ENCODE peak calls at places on chromosomes 11 and 22, in ten cellular contexts. U is HL-60, V is ovary, L is coronary artery, M is tibial nerve, H is neural progenitor cell, E is upper lobe of right lung, J is RWPE1, G is AG04450, A is spleen. W is an unnamed sample.

GRCh38 chr22:43222281-43222680 is 35.3 kb upstream of the TTLL12 start:
- DNase-seq in U (no peak), V (peak), L (no peak), M (no peak), H (no peak), E (no peak), J (no peak), G (no peak), A (peak), W (peak)

GRCh38 chr11:62353841-62354240 is 16.6 kb downstream of the ASRGL1 start:
- DNase-seq in U (no peak), V (no peak), L (no peak), M (no peak), H (no peak), E (no peak), J (no peak), G (no peak), A (no peak), W (no peak)

GRCh38 chr22:50062509-50063135 is 4.5 kb upstream of the TTLL8 start:
- DNase-seq in U (no peak), V (no peak), L (no peak), M (no peak), H (no peak), E (no peak), J (no peak), G (no peak), A (no peak), W (no peak)

GRCh38 chr11:108117746-108118371 is 3.5 kb upstream of the ACAT1 start:
- DNase-seq in U (no peak), V (no peak), L (no peak), M (no peak), H (peak), E (no peak), J (peak), G (peak), A (no peak), W (no peak)

GRCh38 chr11:3747704-3748103 is 49.6 kb downstream of the NUP98 start:
- DNase-seq in U (peak), V (no peak), L (no peak), M (no peak), H (no peak), E (no peak), J (peak), G (peak), A (no peak), W (no peak)

GRCh38 chr22:44410396-44411056 is 87.5 kb downstream of the RTL6 start:
- DNase-seq in U (no peak), V (peak), L (no peak), M (no peak), H (no peak), E (peak), J (no peak), G (no peak), A (peak), W (no peak)

GRCh38 chr22:30733081-30733680 is 38.5 kb downstream of the OSBP2 start:
- DNase-seq in U (no peak), V (no peak), L (no peak), M (no peak), H (no peak), E (no peak), J (no peak), G (peak), A (no peak), W (peak)

GRCh38 chr22:17047656-17048055 is 37.1 kb upstream of the IL17RA start:
- DNase-seq in U (peak), V (no peak), L (no peak), M (no peak), H (no peak), E (no peak), J (no peak), G (no peak), A (no peak), W (no peak)

GRCh38 chr11:70445605-70446004 is 47.3 kb downstream of the CTTN start:
- DNase-seq in U (no peak), V (no peak), L (no peak), M (no peak), H (no peak), E (peak), J (no peak), G (no peak), A (peak), W (peak)

GRCh38 chr11:23123766-23124165 is 263.5 kb upstream of the CCDC179 start:
- DNase-seq in U (no peak), V (no peak), L (no peak), M (no peak), H (no peak), E (no peak), J (no peak), G (no peak), A (no peak), W (no peak)

DNA sequence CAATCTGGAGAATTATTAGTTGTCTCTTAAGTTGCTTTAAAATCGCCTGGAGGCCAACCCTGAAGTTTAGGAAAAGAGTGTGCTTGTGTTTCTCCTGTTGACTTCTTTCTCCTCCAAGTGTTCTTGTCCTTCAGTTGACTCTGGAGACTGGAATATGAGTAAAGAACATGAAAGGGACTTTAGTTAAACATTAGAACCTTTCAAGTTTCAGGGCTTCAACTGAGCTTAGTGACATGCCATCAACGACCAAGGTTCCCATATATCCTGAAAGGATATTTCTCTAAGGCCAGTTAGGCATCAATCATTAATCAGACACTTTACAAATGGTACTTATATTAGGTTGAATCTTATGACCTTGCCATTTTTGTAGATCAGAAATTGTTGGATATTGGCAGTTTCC is 70.0 kb downstream of the ZNRF3 start:
- DNase-seq in U (no peak), V (no peak), L (no peak), M (no peak), H (no peak), E (no peak), J (no peak), G (no peak), A (no peak), W (no peak)
- H3K27ac ChIP-seq in U (no peak), V (no peak), L (no peak), M (peak), H (no peak), E (no peak), J (no peak), G (no peak), A (no peak), W (peak)

GRCh38 chr11:15266999-15267398 is 152.3 kb downstream of the INSC start:
- DNase-seq in U (no peak), V (no peak), L (no peak), M (no peak), H (no peak), E (no peak), J (no peak), G (no peak), A (no peak), W (no peak)

DNA sequence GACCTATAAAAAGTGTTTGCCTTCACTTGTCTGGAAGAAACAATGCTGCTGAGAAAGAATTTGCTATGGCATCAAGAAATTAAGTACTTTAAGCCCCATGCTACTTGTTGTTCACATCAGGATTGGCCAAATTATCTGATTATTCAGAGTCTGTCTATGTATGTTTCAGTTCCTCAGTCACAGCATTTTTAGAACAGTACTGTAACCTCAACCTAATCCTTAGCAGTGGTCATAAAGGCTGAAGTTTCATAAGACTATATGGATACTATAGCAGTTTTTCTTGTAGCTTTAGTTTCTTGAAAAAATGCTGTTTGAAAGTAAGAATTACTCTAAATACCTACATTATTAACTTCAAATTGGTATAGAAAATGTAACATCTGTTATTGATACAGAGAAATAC is 153.9 kb downstream of the INSC start:
- DNase-seq in U (no peak), V (no peak), L (no peak), M (no peak), H (no peak), E (no peak), J (no peak), G (no peak), A (no peak), W (no peak)
- H3K27ac ChIP-seq in U (no peak), V (no peak), L (no peak), M (no peak), H (no peak), E (no peak), J (no peak), G (no peak), A (no peak), W (no peak)

DNA sequence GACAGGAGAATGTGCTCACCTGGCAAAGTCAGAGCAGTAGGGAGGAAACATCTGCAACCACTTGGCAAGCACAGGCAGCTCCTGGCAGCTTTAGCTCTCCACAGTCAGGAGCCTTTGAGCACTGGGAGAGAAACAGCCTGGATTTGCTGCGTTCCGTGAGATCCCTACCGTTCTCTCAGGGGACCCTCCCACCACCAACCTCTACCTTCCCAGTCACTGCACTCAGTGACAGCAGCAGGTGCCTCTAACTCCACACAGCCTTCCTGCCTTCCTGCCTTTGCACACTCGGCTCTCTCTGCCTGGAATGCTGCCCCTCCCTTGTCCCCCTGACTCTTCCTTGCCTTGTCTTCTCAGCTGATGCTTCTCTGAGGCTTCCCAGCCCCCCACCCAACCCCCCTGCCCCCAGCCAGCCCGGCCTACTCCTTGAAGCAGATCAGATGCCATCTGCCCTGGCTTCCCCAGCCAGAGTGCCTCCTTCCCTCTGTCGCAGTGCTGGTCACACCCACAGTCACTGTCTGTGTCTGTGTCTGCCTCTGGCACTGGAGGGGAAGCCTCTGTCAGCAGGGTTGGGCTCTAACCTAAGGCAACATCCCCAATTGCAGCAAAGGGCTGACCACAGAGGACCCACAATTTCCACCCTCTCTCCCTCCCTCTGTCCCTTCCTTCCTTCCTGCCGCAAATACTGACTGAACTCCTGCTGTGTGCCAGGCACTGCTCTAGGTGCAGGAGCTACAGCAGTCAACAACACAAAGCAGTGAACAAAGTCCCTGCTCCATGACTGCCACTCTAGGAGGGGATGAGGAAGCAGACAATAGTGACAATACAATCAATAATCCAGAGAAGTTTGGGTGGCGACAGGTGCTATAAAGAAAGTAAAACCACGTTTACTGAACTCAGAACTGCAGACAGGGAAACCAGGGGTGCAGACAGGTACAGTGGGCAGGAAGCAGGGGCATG is 14.8 kb upstream of the TSKU start:
- DNase-seq in U (peak), V (peak), L (no peak), M (no peak), H (no peak), E (peak), J (no peak), G (no peak), A (peak), W (peak)
- H3K27ac ChIP-seq in U (peak), V (no peak), L (peak), M (peak), H (no peak), E (peak), J (peak), G (no peak), A (peak), W (no peak)

GRCh38 chr11:79244805-79245197 is 196.0 kb downstream of the TENM4 start:
- DNase-seq in U (no peak), V (no peak), L (peak), M (no peak), H (no peak), E (no peak), J (no peak), G (no peak), A (no peak), W (no peak)
- H3K27ac ChIP-seq in U (no peak), V (peak), L (peak), M (peak), H (no peak), E (no peak), J (peak), G (peak), A (no peak), W (peak)

GRCh38 chr22:41382610-41383009 is 868 bp downstream of the TEF start:
- DNase-seq in U (no peak), V (peak), L (no peak), M (no peak), H (no peak), E (no peak), J (no peak), G (no peak), A (no peak), W (peak)

GRCh38 chr22:41382098-41382578 is 396 bp downstream of the TEF start:
- DNase-seq in U (no peak), V (peak), L (peak), M (peak), H (peak), E (peak), J (peak), G (no peak), A (no peak), W (peak)

GRCh38 chr22:41381329-41382097 is at the start of gene TEF:
- DNase-seq in U (peak), V (peak), L (peak), M (peak), H (peak), E (peak), J (peak), G (peak), A (peak), W (peak)

GRCh38 chr22:41383085-41383484 is 1.3 kb downstream of the TEF start:
- DNase-seq in U (no peak), V (no peak), L (no peak), M (no peak), H (no peak), E (no peak), J (no peak), G (no peak), A (no peak), W (no peak)

GRCh38 chr22:41387341-41387740 is 5.6 kb downstream of the TEF start:
- DNase-seq in U (no peak), V (no peak), L (no peak), M (no peak), H (no peak), E (no peak), J (no peak), G (no peak), A (no peak), W (no peak)
- H3K27ac ChIP-seq in U (no peak), V (no peak), L (no peak), M (peak), H (no peak), E (no peak), J (peak), G (no peak), A (no peak), W (no peak)

GRCh38 chr11:57547854-57548377 is 10.5 kb downstream of the SMTNL1 start:
- DNase-seq in U (no peak), V (peak), L (no peak), M (no peak), H (no peak), E (no peak), J (no peak), G (no peak), A (no peak), W (no peak)

GRCh38 chr11:57552479-57552878 is 15.0 kb downstream of the UBE2L6 start:
- DNase-seq in U (no peak), V (no peak), L (no peak), M (no peak), H (no peak), E (no peak), J (no peak), G (no peak), A (no peak), W (no peak)

GRCh38 chr11:57546869-57547518 is 9.6 kb downstream of the SMTNL1 start:
- DNase-seq in U (no peak), V (no peak), L (no peak), M (no peak), H (peak), E (peak), J (no peak), G (no peak), A (no peak), W (no peak)

GRCh38 chr11:57551941-57552340 is 14.5 kb downstream of the SMTNL1 start:
- DNase-seq in U (no peak), V (no peak), L (no peak), M (no peak), H (no peak), E (no peak), J (no peak), G (no peak), A (no peak), W (no peak)

GRCh38 chr11:57549983-57550382 is 12.6 kb downstream of the SMTNL1 start:
- DNase-seq in U (no peak), V (peak), L (no peak), M (no peak), H (no peak), E (no peak), J (no peak), G (no peak), A (no peak), W (no peak)
- H3K27ac ChIP-seq in U (no peak), V (no peak), L (no peak), M (no peak), H (no peak), E (no peak), J (no peak), G (no peak), A (no peak), W (no peak)

GRCh38 chr11:116849491-116849890 is 12.1 kb upstream of the APOA1 start:
- DNase-seq in U (no peak), V (no peak), L (no peak), M (no peak), H (no peak), E (no peak), J (no peak), G (no peak), A (no peak), W (no peak)

GRCh38 chr11:116849060-116849459 is 11.6 kb upstream of the APOA1 start:
- DNase-seq in U (no peak), V (no peak), L (no peak), M (no peak), H (no peak), E (no peak), J (no peak), G (no peak), A (no peak), W (no peak)

GRCh38 chr11:116853461-116854073 is 16.1 kb upstream of the APOA1 start:
- DNase-seq in U (peak), V (no peak), L (no peak), M (no peak), H (no peak), E (no peak), J (peak), G (peak), A (no peak), W (no peak)

GRCh38 chr11:116852261-116853125 is 15.1 kb upstream of the APOA1 start:
- DNase-seq in U (no peak), V (peak), L (peak), M (no peak), H (no peak), E (no peak), J (no peak), G (no peak), A (peak), W (no peak)

DNA sequence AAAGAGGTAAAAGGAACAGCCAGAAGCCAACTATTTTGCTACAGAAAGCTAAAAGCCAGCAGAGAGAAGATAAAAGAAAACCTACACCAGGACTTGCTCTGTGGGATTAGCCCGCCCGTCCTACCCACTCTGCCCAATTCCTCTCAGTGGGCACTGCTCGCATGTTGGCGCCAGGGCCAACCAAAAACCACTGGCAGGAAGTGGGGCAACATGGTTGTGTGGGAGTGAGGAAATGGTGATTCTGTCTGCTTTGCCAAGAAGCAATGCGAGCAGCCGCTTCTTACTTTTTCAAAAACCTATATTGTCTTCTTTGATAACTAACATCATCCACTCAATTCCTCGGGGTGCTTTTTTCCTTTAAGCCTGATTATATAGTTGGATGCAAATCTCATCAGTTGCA is 14.2 kb upstream of the APOA1 start:
- DNase-seq in U (peak), V (no peak), L (peak), M (no peak), H (no peak), E (no peak), J (no peak), G (no peak), A (peak), W (no peak)
- H3K27ac ChIP-seq in U (peak), V (peak), L (no peak), M (no peak), H (no peak), E (no peak), J (no peak), G (peak), A (peak), W (no peak)